ENCODE peak calls at places on chromosomes 3 and 15, in seven cellular contexts. D is colonic mucosa; O is WERI-Rb-1; E is sigmoid colon; I is AG10803; H is stomach; A is CD8-positive, alpha-beta T cell. P is an unnamed sample.

GRCh38 chr15:68578960-68579935 is at the start of gene CORO2B:
- DNase-seq in D (no peak), O (peak; percentile 55), E (no peak), I (peak; percentile 32), H (no peak), A (no peak), P (peak; percentile 59)

GRCh38 chr3:25584011-25584789 is 80.5 kb downstream of the TOP2B start:
- DNase-seq in D (no peak), O (no peak), E (no peak), I (no peak), H (no peak), A (no peak), P (no peak)

GRCh38 chr15:63156086-63156707 is 1.1 kb downstream of the RPS27L start:
- DNase-seq in D (no peak), O (no peak), E (no peak), I (no peak), H (no peak), A (no peak), P (no peak)

GRCh38 chr3:99332726-99333125 is 305.7 kb upstream of the COL8A1 start:
- DNase-seq in D (no peak), O (no peak), E (no peak), I (peak; percentile 90), H (no peak), A (no peak), P (no peak)

GRCh38 chr15:83372434-83372873 is 74.7 kb upstream of the SH3GL3 start:
- DNase-seq in D (no peak), O (peak; percentile 78), E (no peak), I (peak; percentile 42), H (no peak), A (no peak), P (no peak)

GRCh38 chr3:60176614-60177013 is 1074.6 kb downstream of the FHIT start:
- DNase-seq in D (no peak), O (no peak), E (no peak), I (no peak), H (no peak), A (no peak), P (no peak)

GRCh38 chr3:105394177-105394576 is 27.5 kb downstream of the ALCAM start:
- DNase-seq in D (no peak), O (no peak), E (no peak), I (no peak), H (no peak), A (no peak), P (no peak)

GRCh38 chr15:45023659-45024320 is 795 bp downstream of the SORD start:
- DNase-seq in D (no peak), O (no peak), E (no peak), I (peak; percentile 5), H (no peak), A (no peak), P (no peak)

GRCh38 chr3:139173372-139174108 is 128.8 kb upstream of the PRR23C start:
- DNase-seq in D (peak; percentile 62), O (no peak), E (no peak), I (peak; percentile 44), H (no peak), A (no peak), P (no peak)

GRCh38 chr3:58173670-58174472 is 36.9 kb downstream of the DNASE1L3 start:
- DNase-seq in D (peak; percentile 68), O (peak; percentile 76), E (peak; percentile 82), I (no peak), H (peak; percentile 69), A (peak; percentile 39), P (no peak)

GRCh38 chr15:56798639-56799038 is 65.3 kb upstream of the ZNF280D start:
- DNase-seq in D (no peak), O (no peak), E (no peak), I (peak; percentile 14), H (no peak), A (no peak), P (no peak)

GRCh38 chr15:39594764-39595620 is 14.1 kb downstream of the THBS1 start:
- DNase-seq in D (no peak), O (no peak), E (no peak), I (peak; percentile 80), H (no peak), A (no peak), P (no peak)

GRCh38 chr3:97793415-97794019 is 28.3 kb upstream of the CRYBG3 start:
- DNase-seq in D (no peak), O (no peak), E (no peak), I (peak; percentile 55), H (no peak), A (peak; percentile 14), P (no peak)

GRCh38 chr15:81880833-81881232 is 165.0 kb downstream of the MEX3B start:
- DNase-seq in D (no peak), O (no peak), E (no peak), I (no peak), H (no peak), A (no peak), P (no peak)

GRCh38 chr3:134197681-134198261 is 52.9 kb downstream of the RYK start:
- DNase-seq in D (no peak), O (no peak), E (no peak), I (peak; percentile 71), H (no peak), A (no peak), P (no peak)

GRCh38 chr15:58509556-58509955 is 77.8 kb downstream of the LIPC start:
- DNase-seq in D (no peak), O (no peak), E (no peak), I (no peak), H (no peak), A (no peak), P (no peak)

GRCh38 chr3:8752832-8753231 is 16.6 kb downstream of the OXTR start:
- DNase-seq in D (no peak), O (no peak), E (no peak), I (no peak), H (no peak), A (no peak), P (no peak)

GRCh38 chr3:119069725-119070124 is 35.1 kb upstream of the IGSF11 start:
- DNase-seq in D (no peak), O (no peak), E (no peak), I (no peak), H (no peak), A (no peak), P (no peak)

GRCh38 chr3:174945951-174946350 is 86.8 kb downstream of the NAALADL2 start:
- DNase-seq in D (no peak), O (no peak), E (no peak), I (no peak), H (no peak), A (no peak), P (no peak)

GRCh38 chr15:63870403-63871209 is 36.9 kb upstream of the HERC1 start:
- DNase-seq in D (no peak), O (no peak), E (no peak), I (peak; percentile 74), H (peak; percentile 29), A (no peak), P (no peak)

GRCh38 chr3:64368163-64369025 is 143.1 kb upstream of the PRICKLE2 start:
- DNase-seq in D (no peak), O (no peak), E (no peak), I (peak; percentile 68), H (no peak), A (no peak), P (no peak)

GRCh38 chr3:72279631-72280041 is 494.7 kb upstream of the PROK2 start:
- DNase-seq in D (no peak), O (no peak), E (no peak), I (no peak), H (no peak), A (no peak), P (no peak)

GRCh38 chr15:28191832-28192231 is 92.7 kb upstream of the OCA2 start:
- DNase-seq in D (no peak), O (peak; percentile 46), E (peak; percentile 75), I (peak; percentile 79), H (peak; percentile 27), A (no peak), P (peak; percentile 68)
- TF ChIP-seq CTCF in D (no peak), O (peak; percentile 61), E (peak; percentile 49), I (peak; percentile 66), H (no peak), A (no peak), P (peak; percentile 60)

DNA sequence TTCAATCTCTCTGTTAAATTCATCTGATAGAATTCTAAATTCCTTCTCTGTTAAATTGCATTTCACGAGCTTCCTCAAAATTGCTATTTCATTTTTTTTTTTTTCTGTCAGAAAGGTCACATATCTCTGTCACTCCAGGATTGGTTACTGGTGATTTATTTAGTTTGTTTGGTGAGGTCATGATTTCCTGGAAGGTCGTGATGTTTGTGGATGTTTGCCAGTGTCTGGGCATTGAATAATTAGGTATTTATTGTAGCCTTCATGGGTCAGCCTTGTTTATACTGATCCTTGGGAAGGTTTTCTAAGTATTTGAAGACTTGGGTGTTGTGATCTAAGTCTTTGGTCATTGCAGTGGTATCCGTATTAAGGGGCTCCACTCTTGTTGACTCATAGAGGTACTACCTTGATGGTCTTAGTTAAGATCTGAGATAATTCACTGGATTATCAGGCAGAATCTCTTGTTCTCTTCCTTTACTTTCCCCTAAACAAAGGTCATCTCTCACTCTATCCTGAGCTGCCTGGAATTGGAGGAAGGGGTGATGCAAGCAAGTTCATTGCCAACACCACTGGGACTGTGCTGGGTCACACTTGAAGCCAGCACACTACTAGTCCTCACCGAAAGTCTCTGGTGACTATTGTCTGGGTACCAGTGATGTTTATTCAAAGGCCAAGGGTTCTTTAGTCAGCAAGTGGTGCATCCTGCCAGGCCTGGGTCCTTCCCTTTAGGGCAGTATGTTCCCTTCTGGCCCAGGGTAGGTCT is 231.1 kb downstream of the GBE1 start:
- DNase-seq in D (no peak), O (no peak), E (no peak), I (no peak), H (no peak), A (no peak), P (no peak)
- TF ChIP-seq CTCF in D (no peak), O (no peak), E (no peak), I (no peak), H (no peak), A (no peak), P (no peak)

DNA sequence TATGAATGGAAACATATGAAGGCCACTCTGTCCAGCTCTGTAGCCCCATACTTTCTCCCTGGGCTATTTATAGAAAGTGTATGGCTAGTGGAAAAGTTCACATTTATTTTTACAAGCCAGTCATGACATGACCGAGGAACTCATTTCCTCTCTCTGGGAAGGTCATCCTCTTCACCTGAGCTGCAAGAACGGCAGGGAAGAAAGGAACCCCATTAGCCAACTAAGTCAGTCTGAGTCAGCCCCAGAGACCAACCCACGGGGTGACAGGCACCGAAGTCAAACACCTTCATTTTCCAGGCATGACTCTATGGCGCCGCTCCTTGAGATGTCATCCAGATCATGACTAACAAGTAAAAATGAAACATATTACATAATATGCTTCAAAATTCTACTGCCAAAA is 4.8 kb downstream of the PAQR9 start:
- DNase-seq in D (no peak), O (no peak), E (no peak), I (peak; percentile 35), H (no peak), A (no peak), P (no peak)
- TF ChIP-seq CTCF in D (no peak), O (no peak), E (no peak), I (no peak), H (no peak), A (no peak), P (no peak)

DNA sequence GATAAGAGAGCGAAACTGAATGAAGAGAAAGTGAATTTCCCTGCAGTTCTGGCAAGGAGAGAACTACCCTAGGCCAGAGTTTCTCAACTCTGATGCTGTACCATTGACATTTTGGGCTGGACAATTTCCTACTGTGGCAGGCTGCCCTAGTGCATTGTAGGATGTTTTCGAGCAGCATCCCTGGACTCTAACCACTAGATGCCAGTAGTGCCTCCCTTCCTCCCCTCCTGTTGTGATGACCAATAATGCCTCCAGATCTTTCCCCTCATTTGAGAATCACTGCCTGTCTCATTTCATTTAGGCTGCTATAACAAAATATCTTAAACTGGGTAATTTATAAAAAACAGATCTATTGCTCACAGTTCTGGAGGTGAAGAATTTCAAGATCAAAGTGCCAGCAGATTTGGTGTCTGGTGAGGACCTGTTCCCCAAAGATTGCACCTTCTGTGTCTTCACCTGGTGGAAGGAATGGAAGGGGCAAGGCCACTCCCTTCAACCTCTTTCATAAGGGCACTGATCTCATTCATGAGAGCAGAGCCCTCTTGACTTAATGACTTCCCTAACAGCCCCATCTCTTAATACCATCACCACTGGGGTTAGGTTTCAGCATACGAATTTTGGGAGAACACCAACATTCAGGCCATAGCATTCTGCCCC is 188.9 kb upstream of the MEIS2 start:
- DNase-seq in D (no peak), O (peak; percentile 30), E (no peak), I (peak; percentile 6), H (no peak), A (no peak), P (no peak)
- TF ChIP-seq CTCF in D (no peak), O (peak; percentile 78), E (no peak), I (peak; percentile 48), H (no peak), A (no peak), P (peak; percentile 41)

P was measured in neural crest cell.